ENCODE peak calls at places on chromosomes 5 and 9, in nine cellular contexts. H is heart left ventricle, O is amniotic stem cell, N is mucosa of descending colon, R is AG04450, Q is NCI-H1092 treated with DMSO at 0.1 percent for 48 hours, L is fibroblast of pulmonary artery, B is PC-9, F is iPS-NIHi11. V is an unnamed sample.

GRCh38 chr5:69350664-69351063 is 18.1 kb upstream of the CCDC125 start:
- DNase-seq in H (no peak), O (no peak), N (no peak), R (no peak), Q (no peak), L (no peak), B (no peak), F (no peak), V (no peak)

GRCh38 chr5:9313751-9314150 is 232.1 kb downstream of the SEMA5A start:
- DNase-seq in H (no peak), O (no peak), N (no peak), R (no peak), Q (no peak), L (no peak), B (no peak), F (no peak), V (no peak)

GRCh38 chr5:55033568-55033967 is 9.5 kb downstream of the GZMK start:
- DNase-seq in H (no peak), O (no peak), N (no peak), R (no peak), Q (no peak), L (no peak), B (no peak), F (no peak), V (no peak)

GRCh38 chr5:43007246-43007910 is 32.7 kb downstream of the ANXA2R start:
- DNase-seq in H (peak; percentile 84), O (peak; percentile 65), N (peak; percentile 90), R (peak; percentile 85), Q (peak; percentile 93), L (peak; percentile 97), B (peak; percentile 96), F (peak; percentile 74), V (peak; percentile 82)

GRCh38 chr5:84265739-84266464 is 118.8 kb downstream of the EDIL3 start:
- DNase-seq in H (no peak), O (no peak), N (no peak), R (no peak), Q (no peak), L (no peak), B (no peak), F (no peak), V (no peak)

GRCh38 chr5:72860499-72860898 is 44.0 kb downstream of the TNPO1 start:
- DNase-seq in H (no peak), O (no peak), N (no peak), R (peak; percentile 8), Q (no peak), L (peak; percentile 64), B (no peak), F (no peak), V (no peak)

GRCh38 chr9:127943746-127944145 is 6.1 kb upstream of the DPM2 start:
- DNase-seq in H (peak; percentile 83), O (no peak), N (peak; percentile 91), R (no peak), Q (peak; percentile 73), L (peak; percentile 77), B (peak; percentile 80), F (peak; percentile 92), V (peak; percentile 21)

GRCh38 chr9:37486616-37487544 is 1.1 kb downstream of the POLR1E start:
- DNase-seq in H (peak; percentile 61), O (peak; percentile 85), N (no peak), R (peak; percentile 91), Q (no peak), L (peak; percentile 95), B (no peak), F (no peak), V (no peak)

GRCh38 chr5:37847978-37848425 is 8.2 kb upstream of the GDNF start:
- DNase-seq in H (no peak), O (no peak), N (no peak), R (peak; percentile 52), Q (no peak), L (peak; percentile 57), B (peak; percentile 44), F (no peak), V (peak; percentile 78)

GRCh38 chr5:139746691-139747582 is 48.7 kb upstream of the PSD2 start:
- DNase-seq in H (no peak), O (no peak), N (peak; percentile 77), R (no peak), Q (peak; percentile 23), L (no peak), B (no peak), F (peak; percentile 47), V (no peak)

GRCh38 chr9:129175825-129176633 is 2.0 kb downstream of the IER5L start:
- DNase-seq in H (peak; percentile 87), O (peak; percentile 67), N (peak; percentile 92), R (peak; percentile 79), Q (no peak), L (peak; percentile 95), B (peak; percentile 94), F (peak; percentile 72), V (peak; percentile 56)

GRCh38 chr9:108083160-108083559 is 593.6 kb upstream of the KLF4 start:
- DNase-seq in H (no peak), O (no peak), N (no peak), R (no peak), Q (peak; percentile 51), L (no peak), B (no peak), F (no peak), V (peak; percentile 84)

GRCh38 chr9:90658181-90658580 is 15.6 kb upstream of the DIRAS2 start:
- DNase-seq in H (no peak), O (no peak), N (no peak), R (no peak), Q (no peak), L (no peak), B (no peak), F (no peak), V (no peak)

V was measured in NCI-H1105.